ENCODE peak calls at places on chromosomes 7 and 10, in six cellular contexts. One of them, this sample, is unnamed.

GRCh38 chr7:157709531-157710251 is 372.9 kb downstream of the DNAJB6 start:
- DNase-seq in GM12878: no peak
- DNase-seq in HepG2: no peak
- DNase-seq in SK-N-SH: no peak
- DNase-seq in HCT116: no peak
- DNase-seq in K562: no peak
- DNase-seq in this sample: no peak

GRCh38 chr7:98116656-98117461 is 10.2 kb downstream of the LMTK2 start:
- DNase-seq in GM12878: no peak
- DNase-seq in HepG2: peak
- DNase-seq in SK-N-SH: no peak
- DNase-seq in HCT116: no peak
- DNase-seq in K562: no peak
- DNase-seq in this sample: no peak

GRCh38 chr10:70602665-70603438 is at the start of gene PRF1:
- DNase-seq in GM12878: no peak
- DNase-seq in HepG2: peak
- DNase-seq in SK-N-SH: no peak
- DNase-seq in HCT116: no peak
- DNase-seq in K562: peak
- DNase-seq in this sample: no peak

GRCh38 chr10:131817866-131818509 is 82.8 kb upstream of the PPP2R2D start:
- DNase-seq in GM12878: no peak
- DNase-seq in HepG2: no peak
- DNase-seq in SK-N-SH: peak
- DNase-seq in HCT116: no peak
- DNase-seq in K562: no peak
- DNase-seq in this sample: no peak

GRCh38 chr10:103053659-103054581 is 135.8 kb downstream of the CNNM2 start:
- DNase-seq in GM12878: peak
- DNase-seq in HepG2: peak
- DNase-seq in SK-N-SH: peak
- DNase-seq in HCT116: no peak
- DNase-seq in K562: peak
- DNase-seq in this sample: peak

GRCh38 chr10:116080553-116080952 is 192.5 kb downstream of the GFRA1 start:
- DNase-seq in GM12878: no peak
- DNase-seq in HepG2: no peak
- DNase-seq in SK-N-SH: no peak
- DNase-seq in HCT116: peak
- DNase-seq in K562: no peak
- DNase-seq in this sample: no peak

GRCh38 chr10:102610499-102610898 is 33.8 kb upstream of the TRIM8 start:
- DNase-seq in GM12878: no peak
- DNase-seq in HepG2: no peak
- DNase-seq in SK-N-SH: no peak
- DNase-seq in HCT116: no peak
- DNase-seq in K562: no peak
- DNase-seq in this sample: no peak

GRCh38 chr7:85160223-85160622 is 26.6 kb downstream of the SEMA3D start:
- DNase-seq in GM12878: peak
- DNase-seq in HepG2: no peak
- DNase-seq in SK-N-SH: no peak
- DNase-seq in HCT116: no peak
- DNase-seq in K562: no peak
- DNase-seq in this sample: no peak

GRCh38 chr10:97196213-97197029 is 10.7 kb upstream of the SLIT1 start:
- DNase-seq in GM12878: no peak
- DNase-seq in HepG2: peak
- DNase-seq in SK-N-SH: peak
- DNase-seq in HCT116: peak
- DNase-seq in K562: peak
- DNase-seq in this sample: peak

GRCh38 chr10:110892602-110893001 is 20.9 kb downstream of the PDCD4 start:
- DNase-seq in GM12878: no peak
- DNase-seq in HepG2: no peak
- DNase-seq in SK-N-SH: no peak
- DNase-seq in HCT116: no peak
- DNase-seq in K562: no peak
- DNase-seq in this sample: no peak

GRCh38 chr7:132177708-132178392 is 398.4 kb downstream of the PLXNA4 start:
- DNase-seq in GM12878: no peak
- DNase-seq in HepG2: no peak
- DNase-seq in SK-N-SH: no peak
- DNase-seq in HCT116: no peak
- DNase-seq in K562: no peak
- DNase-seq in this sample: no peak

GRCh38 chr7:110421490-110422241 is 669.3 kb upstream of the LRRN3 start:
- DNase-seq in GM12878: no peak
- DNase-seq in HepG2: no peak
- DNase-seq in SK-N-SH: peak
- DNase-seq in HCT116: no peak
- DNase-seq in K562: no peak
- DNase-seq in this sample: no peak

GRCh38 chr7:114539575-114539974 is 125.0 kb downstream of the FOXP2 start:
- DNase-seq in GM12878: no peak
- DNase-seq in HepG2: peak
- DNase-seq in SK-N-SH: no peak
- DNase-seq in HCT116: peak
- DNase-seq in K562: no peak
- DNase-seq in this sample: peak

GRCh38 chr7:69283421-69283820 is 314.9 kb upstream of the AUTS2 start:
- DNase-seq in GM12878: no peak
- DNase-seq in HepG2: no peak
- DNase-seq in SK-N-SH: no peak
- DNase-seq in HCT116: no peak
- DNase-seq in K562: no peak
- DNase-seq in this sample: no peak

GRCh38 chr7:70585071-70585470 is 546.9 kb upstream of the GALNT17 start:
- DNase-seq in GM12878: no peak
- DNase-seq in HepG2: no peak
- DNase-seq in SK-N-SH: peak
- DNase-seq in HCT116: no peak
- DNase-seq in K562: peak
- DNase-seq in this sample: no peak

GRCh38 chr10:12854988-12855387 is 146.5 kb downstream of the CCDC3 start:
- DNase-seq in GM12878: no peak
- DNase-seq in HepG2: no peak
- DNase-seq in SK-N-SH: no peak
- DNase-seq in HCT116: no peak
- DNase-seq in K562: no peak
- DNase-seq in this sample: no peak

GRCh38 chr10:104297697-104298660 is 29.0 kb downstream of the GSTO2 start:
- DNase-seq in GM12878: no peak
- DNase-seq in HepG2: no peak
- DNase-seq in SK-N-SH: no peak
- DNase-seq in HCT116: no peak
- DNase-seq in K562: peak
- DNase-seq in this sample: no peak

GRCh38 chr10:131559450-131559911 is 248.0 kb upstream of the TCERG1L start:
- DNase-seq in GM12878: no peak
- DNase-seq in HepG2: no peak
- DNase-seq in SK-N-SH: no peak
- DNase-seq in HCT116: no peak
- DNase-seq in K562: no peak
- DNase-seq in this sample: no peak

GRCh38 chr10:26336979-26337378 is 101.2 kb upstream of the APBB1IP start:
- DNase-seq in GM12878: no peak
- DNase-seq in HepG2: no peak
- DNase-seq in SK-N-SH: no peak
- DNase-seq in HCT116: no peak
- DNase-seq in K562: no peak
- DNase-seq in this sample: no peak

DNA sequence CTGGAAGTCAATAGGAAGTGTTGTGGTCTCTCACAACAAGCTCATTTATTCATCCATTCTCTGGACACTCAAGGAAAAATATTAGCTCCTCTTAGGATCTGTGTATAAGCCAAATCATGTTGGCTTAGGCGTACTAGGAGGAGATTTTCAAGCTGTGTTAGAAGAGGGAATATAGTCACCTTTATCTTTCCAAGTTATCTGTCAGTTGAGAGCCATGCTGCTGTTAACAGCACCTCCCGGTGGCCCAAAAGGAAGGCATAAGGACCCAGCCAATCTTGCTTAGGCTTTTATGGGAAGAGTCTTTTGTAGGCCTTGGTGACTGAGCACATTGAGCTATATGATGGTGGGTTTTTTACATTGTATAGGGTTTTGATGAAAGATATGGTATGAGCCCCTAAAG is 220.0 kb downstream of the LRMDA start:
- DNase-seq in GM12878: no peak
- DNase-seq in HepG2: peak
- DNase-seq in SK-N-SH: no peak
- DNase-seq in HCT116: peak
- DNase-seq in K562: no peak
- DNase-seq in this sample: no peak
- TF ChIP-seq JUND in GM12878: no peak
- TF ChIP-seq JUND in HepG2: no peak
- TF ChIP-seq JUND in SK-N-SH: no peak
- TF ChIP-seq JUND in HCT116: no peak
- TF ChIP-seq JUND in K562: no peak
- TF ChIP-seq JUND in this sample: no peak

DNA sequence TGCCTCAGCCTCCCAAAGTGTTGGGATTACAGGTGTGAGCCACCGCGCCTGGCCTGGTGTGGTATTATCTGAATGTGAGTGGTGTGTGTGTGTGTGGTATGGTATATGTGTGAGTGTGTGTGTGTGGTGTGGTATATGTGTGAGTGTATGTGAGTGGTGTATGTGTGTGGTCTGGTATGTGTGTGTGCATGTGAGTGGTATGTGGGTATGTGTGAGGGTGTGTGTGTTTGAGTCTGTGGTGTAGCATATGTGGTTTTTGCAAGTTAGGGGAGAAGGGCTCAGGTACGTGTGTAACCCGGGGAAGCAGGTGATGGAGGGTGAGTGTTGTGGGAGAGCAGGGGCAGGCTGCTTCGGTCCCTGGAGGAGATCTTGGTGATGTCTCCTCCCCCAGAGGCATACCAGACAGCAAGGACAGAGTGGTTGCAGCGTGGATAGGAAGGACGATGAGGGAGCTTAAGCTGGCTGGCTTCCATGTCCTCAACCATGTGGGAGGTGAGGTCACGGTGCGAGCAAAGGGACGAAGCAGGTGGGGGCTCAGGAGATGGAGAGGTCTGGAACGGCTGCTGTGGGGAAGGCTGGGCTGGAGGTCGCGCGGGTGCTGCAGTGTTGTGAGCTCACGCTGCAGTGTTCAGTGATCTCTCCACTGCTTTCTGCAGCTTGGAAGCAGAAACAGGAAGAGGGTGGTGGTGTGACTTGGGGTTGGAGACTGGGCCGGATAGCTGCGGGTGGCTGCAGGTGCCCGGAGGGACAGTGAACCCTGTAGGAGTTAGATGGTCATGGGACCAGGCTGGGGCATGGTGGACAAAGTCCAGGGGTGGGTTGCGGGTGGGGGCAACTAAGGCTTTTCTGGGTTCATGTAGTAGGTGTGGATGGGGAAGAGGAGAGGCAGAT is 5.0 kb downstream of the ZYX start:
- DNase-seq in GM12878: no peak
- DNase-seq in HepG2: no peak
- DNase-seq in SK-N-SH: no peak
- DNase-seq in HCT116: no peak
- DNase-seq in K562: no peak
- DNase-seq in this sample: no peak
- TF ChIP-seq JUND in GM12878: no peak
- TF ChIP-seq JUND in HepG2: no peak
- TF ChIP-seq JUND in SK-N-SH: no peak
- TF ChIP-seq JUND in HCT116: no peak
- TF ChIP-seq JUND in K562: no peak
- TF ChIP-seq JUND in this sample: no peak

GRCh38 chr10:68925489-68925888 is 24.4 kb downstream of the DDX50 start:
- DNase-seq in GM12878: no peak
- DNase-seq in HepG2: no peak
- DNase-seq in SK-N-SH: no peak
- DNase-seq in HCT116: no peak
- DNase-seq in K562: no peak
- DNase-seq in this sample: no peak

GRCh38 chr10:68924593-68924992 is 23.5 kb downstream of the DDX50 start:
- DNase-seq in GM12878: no peak
- DNase-seq in HepG2: no peak
- DNase-seq in SK-N-SH: no peak
- DNase-seq in HCT116: no peak
- DNase-seq in K562: no peak
- DNase-seq in this sample: no peak
- TF ChIP-seq JUND in GM12878: no peak
- TF ChIP-seq JUND in HepG2: no peak
- TF ChIP-seq JUND in SK-N-SH: no peak
- TF ChIP-seq JUND in HCT116: no peak
- TF ChIP-seq JUND in K562: no peak
- TF ChIP-seq JUND in this sample: no peak

GRCh38 chr7:93757421-93757820 is 133.1 kb downstream of the TFPI2 start:
- DNase-seq in GM12878: no peak
- DNase-seq in HepG2: no peak
- DNase-seq in SK-N-SH: no peak
- DNase-seq in HCT116: no peak
- DNase-seq in K562: no peak
- DNase-seq in this sample: no peak
- TF ChIP-seq JUND in GM12878: no peak
- TF ChIP-seq JUND in HepG2: no peak
- TF ChIP-seq JUND in SK-N-SH: no peak
- TF ChIP-seq JUND in HCT116: no peak
- TF ChIP-seq JUND in K562: no peak
- TF ChIP-seq JUND in this sample: no peak

DNA sequence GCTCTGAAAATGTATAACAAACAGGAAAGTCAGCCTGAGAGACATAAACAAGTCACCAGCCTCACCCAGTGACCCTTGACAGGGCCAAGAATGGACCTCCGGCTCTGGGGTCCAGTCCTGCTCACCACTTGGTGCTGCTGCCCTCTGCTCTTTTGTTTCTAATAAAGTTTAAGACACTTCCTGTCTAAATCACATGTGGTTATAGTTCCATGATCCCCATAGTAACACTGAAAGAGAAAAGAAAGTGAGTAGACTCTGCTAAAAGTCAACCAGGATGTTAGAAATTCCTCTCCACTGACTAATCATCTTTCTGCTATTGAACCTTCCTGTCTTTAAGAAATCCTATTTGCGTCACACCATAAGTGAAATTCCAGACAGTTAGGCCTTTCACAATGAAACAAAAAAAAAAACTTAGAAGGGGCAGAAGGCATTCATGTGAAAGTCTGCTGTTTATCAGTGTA is 179.2 kb upstream of the BET1 start:
- DNase-seq in GM12878: no peak
- DNase-seq in HepG2: peak
- DNase-seq in SK-N-SH: no peak
- DNase-seq in HCT116: peak
- DNase-seq in K562: no peak
- DNase-seq in this sample: peak
- TF ChIP-seq JUND in GM12878: no peak
- TF ChIP-seq JUND in HepG2: no peak
- TF ChIP-seq JUND in SK-N-SH: peak
- TF ChIP-seq JUND in HCT116: peak
- TF ChIP-seq JUND in K562: no peak
- TF ChIP-seq JUND in this sample: no peak